ENCODE peak calls at places on chromosomes 6 and 20, in ten cellular contexts. One of them, this sample, is unnamed.

GRCh38 chr20:1807394-1807793 is 87.8 kb upstream of the SIRPA start:
- DNase-seq in neural progenitor cell: no peak
- DNase-seq in RWPE2: no peak
- DNase-seq in psoas muscle: no peak
- DNase-seq in Panc1: no peak
- DNase-seq in GM12865: no peak
- DNase-seq in breast epithelium: no peak
- DNase-seq in IMR-90: no peak
- DNase-seq in fibroblast of lung: no peak
- DNase-seq in fibroblast of mammary gland: no peak
- DNase-seq in this sample: no peak

GRCh38 chr20:7586481-7586880 is 353.8 kb downstream of the HAO1 start:
- DNase-seq in neural progenitor cell: no peak
- DNase-seq in RWPE2: no peak
- DNase-seq in psoas muscle: no peak
- DNase-seq in Panc1: no peak
- DNase-seq in GM12865: no peak
- DNase-seq in breast epithelium: no peak
- DNase-seq in IMR-90: no peak
- DNase-seq in fibroblast of lung: no peak
- DNase-seq in fibroblast of mammary gland: no peak
- DNase-seq in this sample: no peak

GRCh38 chr6:147990159-147990558 is 352.5 kb upstream of the SASH1 start:
- DNase-seq in neural progenitor cell: no peak
- DNase-seq in RWPE2: no peak
- DNase-seq in psoas muscle: no peak
- DNase-seq in Panc1: no peak
- DNase-seq in GM12865: no peak
- DNase-seq in breast epithelium: no peak
- DNase-seq in IMR-90: no peak
- DNase-seq in fibroblast of lung: no peak
- DNase-seq in fibroblast of mammary gland: no peak
- DNase-seq in this sample: no peak

GRCh38 chr6:43924222-43924702 is 154.3 kb downstream of the VEGFA start:
- DNase-seq in neural progenitor cell: no peak
- DNase-seq in RWPE2: peak
- DNase-seq in psoas muscle: no peak
- DNase-seq in Panc1: no peak
- DNase-seq in GM12865: peak
- DNase-seq in breast epithelium: peak
- DNase-seq in IMR-90: peak
- DNase-seq in fibroblast of lung: peak
- DNase-seq in fibroblast of mammary gland: peak
- DNase-seq in this sample: no peak

GRCh38 chr20:51486197-51487005 is 56.1 kb downstream of the NFATC2 start:
- DNase-seq in neural progenitor cell: no peak
- DNase-seq in RWPE2: peak
- DNase-seq in psoas muscle: no peak
- DNase-seq in Panc1: no peak
- DNase-seq in GM12865: no peak
- DNase-seq in breast epithelium: no peak
- DNase-seq in IMR-90: peak
- DNase-seq in fibroblast of lung: peak
- DNase-seq in fibroblast of mammary gland: no peak
- DNase-seq in this sample: peak

GRCh38 chr20:42024653-42025052 is 406.5 kb upstream of the CHD6 start:
- DNase-seq in neural progenitor cell: peak
- DNase-seq in RWPE2: no peak
- DNase-seq in psoas muscle: no peak
- DNase-seq in Panc1: no peak
- DNase-seq in GM12865: peak
- DNase-seq in breast epithelium: no peak
- DNase-seq in IMR-90: no peak
- DNase-seq in fibroblast of lung: no peak
- DNase-seq in fibroblast of mammary gland: no peak
- DNase-seq in this sample: no peak

GRCh38 chr6:14596410-14596809 is 478.8 kb downstream of the CD83 start:
- DNase-seq in neural progenitor cell: no peak
- DNase-seq in RWPE2: no peak
- DNase-seq in psoas muscle: peak
- DNase-seq in Panc1: no peak
- DNase-seq in GM12865: no peak
- DNase-seq in breast epithelium: no peak
- DNase-seq in IMR-90: peak
- DNase-seq in fibroblast of lung: peak
- DNase-seq in fibroblast of mammary gland: peak
- DNase-seq in this sample: peak

GRCh38 chr20:40651121-40651520 is 37.9 kb downstream of the MAFB start:
- DNase-seq in neural progenitor cell: no peak
- DNase-seq in RWPE2: no peak
- DNase-seq in psoas muscle: no peak
- DNase-seq in Panc1: no peak
- DNase-seq in GM12865: no peak
- DNase-seq in breast epithelium: no peak
- DNase-seq in IMR-90: peak
- DNase-seq in fibroblast of lung: peak
- DNase-seq in fibroblast of mammary gland: peak
- DNase-seq in this sample: peak

GRCh38 chr20:56181593-56181992 is 66.9 kb upstream of the MC3R start:
- DNase-seq in neural progenitor cell: no peak
- DNase-seq in RWPE2: no peak
- DNase-seq in psoas muscle: no peak
- DNase-seq in Panc1: no peak
- DNase-seq in GM12865: no peak
- DNase-seq in breast epithelium: no peak
- DNase-seq in IMR-90: no peak
- DNase-seq in fibroblast of lung: no peak
- DNase-seq in fibroblast of mammary gland: no peak
- DNase-seq in this sample: no peak

GRCh38 chr6:106600329-106600728 is 29.0 kb downstream of the RTN4IP1 start:
- DNase-seq in neural progenitor cell: no peak
- DNase-seq in RWPE2: no peak
- DNase-seq in psoas muscle: no peak
- DNase-seq in Panc1: no peak
- DNase-seq in GM12865: no peak
- DNase-seq in breast epithelium: no peak
- DNase-seq in IMR-90: peak
- DNase-seq in fibroblast of lung: no peak
- DNase-seq in fibroblast of mammary gland: peak
- DNase-seq in this sample: no peak

GRCh38 chr6:129006685-129007514 is 124.0 kb downstream of the LAMA2 start:
- DNase-seq in neural progenitor cell: no peak
- DNase-seq in RWPE2: no peak
- DNase-seq in psoas muscle: no peak
- DNase-seq in Panc1: no peak
- DNase-seq in GM12865: no peak
- DNase-seq in breast epithelium: no peak
- DNase-seq in IMR-90: peak
- DNase-seq in fibroblast of lung: no peak
- DNase-seq in fibroblast of mammary gland: no peak
- DNase-seq in this sample: no peak

DNA sequence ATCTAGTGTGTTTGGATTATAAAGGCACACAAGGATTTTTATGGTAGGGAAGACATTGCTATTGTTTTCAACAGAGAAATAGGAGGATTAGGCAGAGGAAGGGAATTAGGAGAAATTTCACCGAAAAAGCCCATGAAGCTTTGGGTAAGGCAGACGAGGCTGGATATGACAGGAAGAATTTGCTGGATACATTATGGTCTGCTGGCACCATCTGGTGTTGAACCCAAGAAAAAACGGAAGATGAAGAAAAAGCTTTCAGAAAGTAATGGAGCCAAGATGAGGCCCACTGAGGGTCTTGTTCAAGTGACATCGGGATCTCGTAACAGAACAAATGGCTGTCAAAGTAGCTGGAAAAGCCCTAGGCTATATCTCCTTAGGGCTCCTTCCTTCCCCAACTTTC is 56.5 kb downstream of the OR2J2 start:
- DNase-seq in neural progenitor cell: no peak
- DNase-seq in RWPE2: no peak
- DNase-seq in psoas muscle: no peak
- DNase-seq in Panc1: no peak
- DNase-seq in GM12865: no peak
- DNase-seq in breast epithelium: no peak
- DNase-seq in IMR-90: no peak
- DNase-seq in fibroblast of lung: no peak
- DNase-seq in fibroblast of mammary gland: no peak
- DNase-seq in this sample: no peak
- TF ChIP-seq CTCF in neural progenitor cell: no peak
- TF ChIP-seq CTCF in RWPE2: no peak
- TF ChIP-seq CTCF in psoas muscle: no peak
- TF ChIP-seq CTCF in Panc1: no peak
- TF ChIP-seq CTCF in GM12865: peak
- TF ChIP-seq CTCF in breast epithelium: no peak
- TF ChIP-seq CTCF in IMR-90: no peak
- TF ChIP-seq CTCF in fibroblast of lung: no peak
- TF ChIP-seq CTCF in fibroblast of mammary gland: no peak
- TF ChIP-seq CTCF in this sample: no peak

DNA sequence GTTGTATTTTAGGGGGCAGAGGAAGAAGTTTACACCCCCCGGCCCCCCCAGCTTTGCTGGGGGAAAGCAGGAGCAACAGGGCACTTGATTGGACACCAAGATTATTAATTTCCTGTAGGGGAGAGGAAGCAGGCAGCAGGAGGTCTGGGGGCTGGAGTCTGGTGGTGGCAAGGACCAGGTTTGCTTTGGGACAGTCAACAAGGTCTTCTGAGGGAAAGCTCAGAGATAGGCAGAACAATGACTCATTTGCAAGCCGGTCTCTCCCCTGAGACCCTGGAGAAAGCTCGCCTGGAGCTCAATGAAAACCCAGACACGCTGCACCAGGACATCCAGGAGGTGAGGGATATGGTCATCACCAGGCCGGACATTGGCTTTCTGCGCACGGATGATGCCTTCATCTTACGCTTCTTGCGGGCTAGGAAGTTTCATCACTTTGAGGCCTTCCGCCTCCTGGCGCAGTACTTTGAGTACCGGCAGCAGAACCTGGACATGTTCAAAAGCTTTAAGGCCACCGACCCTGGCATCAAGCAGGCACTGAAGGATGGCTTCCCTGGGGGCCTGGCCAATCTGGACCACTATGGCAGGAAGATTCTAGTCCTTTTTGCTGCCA is 1.6 kb downstream of the CLVS2 start:
- DNase-seq in neural progenitor cell: no peak
- DNase-seq in RWPE2: no peak
- DNase-seq in psoas muscle: no peak
- DNase-seq in Panc1: no peak
- DNase-seq in GM12865: no peak
- DNase-seq in breast epithelium: no peak
- DNase-seq in IMR-90: no peak
- DNase-seq in fibroblast of lung: no peak
- DNase-seq in fibroblast of mammary gland: no peak
- DNase-seq in this sample: no peak
- H3K4me3 ChIP-seq in neural progenitor cell: no peak
- H3K4me3 ChIP-seq in RWPE2: no peak
- H3K4me3 ChIP-seq in psoas muscle: no peak
- H3K4me3 ChIP-seq in Panc1: no peak
- H3K4me3 ChIP-seq in GM12865: no peak
- H3K4me3 ChIP-seq in breast epithelium: no peak
- H3K4me3 ChIP-seq in IMR-90: no peak
- H3K4me3 ChIP-seq in fibroblast of lung: no peak
- H3K4me3 ChIP-seq in fibroblast of mammary gland: no peak
- H3K4me3 ChIP-seq in this sample: no peak

GRCh38 chr6:75210885-75211739 is 5.3 kb upstream of the COL12A1 start:
- DNase-seq in neural progenitor cell: peak
- DNase-seq in RWPE2: no peak
- DNase-seq in psoas muscle: no peak
- DNase-seq in Panc1: no peak
- DNase-seq in GM12865: peak
- DNase-seq in breast epithelium: no peak
- DNase-seq in IMR-90: peak
- DNase-seq in fibroblast of lung: peak
- DNase-seq in fibroblast of mammary gland: peak
- DNase-seq in this sample: peak
- TF ChIP-seq CTCF in neural progenitor cell: peak
- TF ChIP-seq CTCF in RWPE2: peak
- TF ChIP-seq CTCF in psoas muscle: peak
- TF ChIP-seq CTCF in Panc1: peak
- TF ChIP-seq CTCF in GM12865: peak
- TF ChIP-seq CTCF in breast epithelium: peak
- TF ChIP-seq CTCF in IMR-90: peak
- TF ChIP-seq CTCF in fibroblast of lung: peak
- TF ChIP-seq CTCF in fibroblast of mammary gland: peak
- TF ChIP-seq CTCF in this sample: peak

GRCh38 chr20:46562373-46563169 is 12.1 kb upstream of the OCSTAMP start:
- DNase-seq in neural progenitor cell: peak
- DNase-seq in RWPE2: no peak
- DNase-seq in psoas muscle: peak
- DNase-seq in Panc1: peak
- DNase-seq in GM12865: peak
- DNase-seq in breast epithelium: peak
- DNase-seq in IMR-90: peak
- DNase-seq in fibroblast of lung: peak
- DNase-seq in fibroblast of mammary gland: peak
- DNase-seq in this sample: peak

GRCh38 chr20:46563848-46564197 is 13.4 kb upstream of the OCSTAMP start:
- DNase-seq in neural progenitor cell: no peak
- DNase-seq in RWPE2: no peak
- DNase-seq in psoas muscle: no peak
- DNase-seq in Panc1: no peak
- DNase-seq in GM12865: no peak
- DNase-seq in breast epithelium: no peak
- DNase-seq in IMR-90: no peak
- DNase-seq in fibroblast of lung: no peak
- DNase-seq in fibroblast of mammary gland: no peak
- DNase-seq in this sample: no peak

GRCh38 chr20:46559685-46560440 is 9.4 kb upstream of the OCSTAMP start:
- DNase-seq in neural progenitor cell: no peak
- DNase-seq in RWPE2: no peak
- DNase-seq in psoas muscle: no peak
- DNase-seq in Panc1: no peak
- DNase-seq in GM12865: no peak
- DNase-seq in breast epithelium: no peak
- DNase-seq in IMR-90: no peak
- DNase-seq in fibroblast of lung: no peak
- DNase-seq in fibroblast of mammary gland: no peak
- DNase-seq in this sample: no peak

GRCh38 chr20:46563170-46563847 is 12.9 kb upstream of the OCSTAMP start:
- DNase-seq in neural progenitor cell: peak
- DNase-seq in RWPE2: no peak
- DNase-seq in psoas muscle: no peak
- DNase-seq in Panc1: no peak
- DNase-seq in GM12865: no peak
- DNase-seq in breast epithelium: no peak
- DNase-seq in IMR-90: no peak
- DNase-seq in fibroblast of lung: no peak
- DNase-seq in fibroblast of mammary gland: no peak
- DNase-seq in this sample: no peak

DNA sequence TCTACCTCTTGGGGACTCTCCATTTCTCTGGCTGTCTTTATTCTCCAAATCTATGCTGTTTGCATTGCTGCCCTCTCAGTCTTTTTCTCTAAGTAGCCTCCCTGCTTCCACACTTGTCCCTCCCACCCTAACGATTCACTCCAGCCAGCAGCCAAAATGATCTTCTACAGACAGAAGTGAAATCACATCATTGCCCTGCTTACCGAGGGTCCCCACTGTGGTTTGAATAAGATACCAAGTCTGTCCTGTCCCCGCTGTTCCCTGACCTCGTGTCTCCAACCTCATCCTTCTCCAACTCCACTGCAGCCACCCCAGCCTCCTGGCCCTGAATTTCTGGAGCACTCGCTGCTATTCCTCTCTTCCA is 11.5 kb upstream of the OCSTAMP start:
- DNase-seq in neural progenitor cell: no peak
- DNase-seq in RWPE2: no peak
- DNase-seq in psoas muscle: no peak
- DNase-seq in Panc1: no peak
- DNase-seq in GM12865: no peak
- DNase-seq in breast epithelium: no peak
- DNase-seq in IMR-90: no peak
- DNase-seq in fibroblast of lung: no peak
- DNase-seq in fibroblast of mammary gland: no peak
- DNase-seq in this sample: no peak
- H3K4me3 ChIP-seq in neural progenitor cell: peak
- H3K4me3 ChIP-seq in RWPE2: no peak
- H3K4me3 ChIP-seq in psoas muscle: peak
- H3K4me3 ChIP-seq in Panc1: peak
- H3K4me3 ChIP-seq in GM12865: peak
- H3K4me3 ChIP-seq in breast epithelium: peak
- H3K4me3 ChIP-seq in IMR-90: no peak
- H3K4me3 ChIP-seq in fibroblast of lung: no peak
- H3K4me3 ChIP-seq in fibroblast of mammary gland: peak
- H3K4me3 ChIP-seq in this sample: peak

This sample was measured in epithelial cell of esophagus.